ENCODE peak calls at places on chromosomes 7 and 10, in nine cellular contexts. H, F, O, Y, I, B, N, E and Q are unnamed samples.

GRCh38 chr7:85125160-85125559 is 61.7 kb downstream of the SEMA3D start:
- DNase-seq in F (no peak), O (no peak), B (no peak), H (no peak), I (no peak), Y (no peak), E (no peak), N (no peak), Q (no peak)

GRCh38 chr7:17408245-17408903 is 109.9 kb downstream of the AHR start:
- DNase-seq in Y (no peak), B (no peak), O (no peak), H (no peak), N (peak; percentile 83), E (no peak), F (peak; percentile 29), I (peak; percentile 45), Q (peak; percentile 97)

GRCh38 chr7:42699415-42700178 is 212.3 kb downstream of the C7orf25 start:
- DNase-seq in E (no peak), F (no peak), N (no peak), H (no peak), O (no peak), Y (no peak), B (no peak), I (no peak), Q (no peak)

GRCh38 chr7:6299774-6300173 is 27.4 kb upstream of the CYTH3 start:
- DNase-seq in O (no peak), E (no peak), F (no peak), N (no peak), I (no peak), Y (no peak), B (no peak), H (no peak), Q (no peak)

GRCh38 chr10:69425513-69426298 is 9.0 kb upstream of the TACR2 start:
- DNase-seq in F (no peak), E (peak; percentile 32), O (no peak), I (no peak), Y (peak; percentile 49), B (peak; percentile 35), N (no peak), H (peak; percentile 24), Q (no peak)

GRCh38 chr7:133672866-133673265 is 420.0 kb downstream of the EXOC4 start:
- DNase-seq in F (no peak), E (no peak), Y (no peak), O (no peak), B (no peak), H (no peak), N (no peak), I (no peak), Q (no peak)

GRCh38 chr7:134709197-134709596 is 62.5 kb downstream of the BPGM start:
- DNase-seq in N (no peak), E (no peak), I (no peak), H (no peak), O (no peak), F (no peak), Y (no peak), B (no peak), Q (no peak)

GRCh38 chr10:16995867-16996529 is 133.6 kb downstream of the CUBN start:
- DNase-seq in F (no peak), Y (no peak), N (no peak), I (no peak), H (no peak), E (no peak), B (no peak), O (no peak), Q (peak; percentile 83)

GRCh38 chr10:12397931-12398330 is 48.6 kb downstream of the CAMK1D start:
- DNase-seq in F (no peak), E (no peak), O (no peak), N (no peak), I (no peak), B (no peak), H (no peak), Y (no peak), Q (no peak)

GRCh38 chr10:61250131-61250530 is 203.1 kb downstream of the TMEM26 start:
- DNase-seq in N (no peak), Y (no peak), F (no peak), B (no peak), E (no peak), O (no peak), I (no peak), H (no peak), Q (no peak)

GRCh38 chr7:114405427-114405826 is 9.2 kb upstream of the FOXP2 start:
- DNase-seq in E (peak; percentile 24), H (no peak), F (no peak), I (no peak), Y (no peak), B (no peak), N (no peak), O (no peak), Q (no peak)

GRCh38 chr10:62045765-62046521 is 144.4 kb downstream of the ARID5B start:
- DNase-seq in N (peak; percentile 57), H (no peak), B (no peak), E (no peak), I (no peak), O (no peak), F (no peak), Y (no peak), Q (peak; percentile 99)

GRCh38 chr7:748446-748845 is 21.4 kb upstream of the PRKAR1B start:
- DNase-seq in Y (no peak), B (peak; percentile 51), I (no peak), H (no peak), N (no peak), E (no peak), O (no peak), F (no peak), Q (no peak)

GRCh38 chr7:31382722-31383121 is 42.2 kb upstream of the NEUROD6 start:
- DNase-seq in B (no peak), F (no peak), E (no peak), O (no peak), Y (no peak), N (no peak), H (no peak), I (no peak), Q (no peak)

GRCh38 chr10:119917777-119918176 is 25.2 kb downstream of the SEC23IP start:
- DNase-seq in Y (no peak), E (no peak), B (no peak), I (no peak), O (no peak), N (no peak), F (no peak), H (no peak), Q (peak; percentile 11)

GRCh38 chr7:120951309-120951706 is 731 bp downstream of the ING3 start:
- DNase-seq in E (no peak), Y (no peak), I (no peak), H (no peak), B (no peak), F (no peak), O (no peak), N (no peak), Q (no peak)

GRCh38 chr7:128755816-128756476 is 16.8 kb downstream of the CALU start:
- DNase-seq in F (no peak), Y (no peak), B (no peak), H (no peak), I (peak; percentile 19), O (no peak), E (peak; percentile 48), N (no peak), Q (peak; percentile 84)

GRCh38 chr10:6619663-6620062 is 39.6 kb upstream of the PRKCQ start:
- DNase-seq in E (no peak), F (no peak), N (no peak), H (no peak), I (no peak), Y (no peak), O (no peak), B (no peak), Q (peak; percentile 13)

GRCh38 chr7:12002428-12002827 is 170.4 kb upstream of the THSD7A start:
- DNase-seq in H (no peak), E (no peak), B (no peak), N (no peak), F (no peak), Y (no peak), O (no peak), I (no peak), Q (no peak)